ENCODE peak calls at places on chromosome 22, in six cellular contexts. Z is A549, B is adrenal gland, X is lower lobe of right lung, H is H9, U is upper lobe of right lung. Q is an unnamed sample.
A peak's percentile ranks its signal among the peaks of the same experiment; 100 is the strongest.

GRCh38 chr22:19824197-19825015 is 30.3 kb downstream of the GNB1L start:
- DNase-seq in Z (no peak), B (no peak), X (peak; percentile 52), H (no peak), U (peak; percentile 57), Q (no peak)

GRCh38 chr22:35192121-35192918 is 65.0 kb upstream of the HMGXB4 start:
- DNase-seq in Z (no peak), B (no peak), X (no peak), H (no peak), U (no peak), Q (no peak)

GRCh38 chr22:46738961-46739870 is 1.2 kb upstream of the CERK start:
- DNase-seq in Z (peak; percentile 88), B (peak; percentile 81), X (no peak), H (peak; percentile 64), U (no peak), Q (no peak)

GRCh38 chr22:19815093-19815822 is 39.4 kb downstream of the GNB1L start:
- DNase-seq in Z (no peak), B (no peak), X (no peak), H (no peak), U (no peak), Q (no peak)

GRCh38 chr22:50469377-50470305 is 5.2 kb downstream of the SBF1 start:
- DNase-seq in Z (no peak), B (peak; percentile 58), X (peak; percentile 82), H (peak; percentile 84), U (peak; percentile 86), Q (no peak)

GRCh38 chr22:48883211-48883960 is 944.3 kb downstream of the BRD1 start:
- DNase-seq in Z (no peak), B (no peak), X (peak; percentile 33), H (no peak), U (peak; percentile 26), Q (no peak)

GRCh38 chr22:46963672-46964545 is 201.5 kb downstream of the TBC1D22A start:
- DNase-seq in Z (no peak), B (no peak), X (no peak), H (no peak), U (no peak), Q (no peak)

GRCh38 chr22:45262931-45263789 is 21.6 kb upstream of the UPK3A start:
- DNase-seq in Z (no peak), B (peak; percentile 46), X (peak; percentile 61), H (no peak), U (no peak), Q (no peak)

GRCh38 chr22:21443057-21443734 is 24.0 kb upstream of the TMEM191C start:
- DNase-seq in Z (no peak), B (no peak), X (peak; percentile 41), H (peak; percentile 26), U (peak; percentile 40), Q (no peak)

GRCh38 chr22:50314081-50314454 is 6.6 kb upstream of the PLXNB2 start:
- DNase-seq in Z (no peak), B (no peak), X (peak; percentile 46), H (no peak), U (no peak), Q (no peak)

GRCh38 chr22:39405346-39406085 is 5.9 kb downstream of the TAB1 start:
- DNase-seq in Z (no peak), B (no peak), X (no peak), H (no peak), U (no peak), Q (no peak)

GRCh38 chr22:39579909-39580571 is 9.5 kb downstream of the CACNA1I start:
- DNase-seq in Z (no peak), B (no peak), X (no peak), H (no peak), U (no peak), Q (no peak)

GRCh38 chr22:49710746-49711145 is 116.9 kb downstream of the BRD1 start:
- DNase-seq in Z (no peak), B (no peak), X (no peak), H (no peak), U (peak; percentile 47), Q (no peak)

GRCh38 chr22:37753746-37754145 is 54.0 kb upstream of the GCAT start:
- DNase-seq in Z (no peak), B (no peak), X (no peak), H (no peak), U (no peak), Q (no peak)
- H3K4me1 ChIP-seq in Z (peaks cover 62% of the 10 kb centered on the region), B (peaks cover 56% of the 10 kb centered on the region), X (peaks cover 60% of the 10 kb centered on the region), H (no peaks in the 10 kb centered on the region), U (peaks cover 58% of the 10 kb centered on the region), Q (peaks cover 59% of the 10 kb centered on the region)

DNA sequence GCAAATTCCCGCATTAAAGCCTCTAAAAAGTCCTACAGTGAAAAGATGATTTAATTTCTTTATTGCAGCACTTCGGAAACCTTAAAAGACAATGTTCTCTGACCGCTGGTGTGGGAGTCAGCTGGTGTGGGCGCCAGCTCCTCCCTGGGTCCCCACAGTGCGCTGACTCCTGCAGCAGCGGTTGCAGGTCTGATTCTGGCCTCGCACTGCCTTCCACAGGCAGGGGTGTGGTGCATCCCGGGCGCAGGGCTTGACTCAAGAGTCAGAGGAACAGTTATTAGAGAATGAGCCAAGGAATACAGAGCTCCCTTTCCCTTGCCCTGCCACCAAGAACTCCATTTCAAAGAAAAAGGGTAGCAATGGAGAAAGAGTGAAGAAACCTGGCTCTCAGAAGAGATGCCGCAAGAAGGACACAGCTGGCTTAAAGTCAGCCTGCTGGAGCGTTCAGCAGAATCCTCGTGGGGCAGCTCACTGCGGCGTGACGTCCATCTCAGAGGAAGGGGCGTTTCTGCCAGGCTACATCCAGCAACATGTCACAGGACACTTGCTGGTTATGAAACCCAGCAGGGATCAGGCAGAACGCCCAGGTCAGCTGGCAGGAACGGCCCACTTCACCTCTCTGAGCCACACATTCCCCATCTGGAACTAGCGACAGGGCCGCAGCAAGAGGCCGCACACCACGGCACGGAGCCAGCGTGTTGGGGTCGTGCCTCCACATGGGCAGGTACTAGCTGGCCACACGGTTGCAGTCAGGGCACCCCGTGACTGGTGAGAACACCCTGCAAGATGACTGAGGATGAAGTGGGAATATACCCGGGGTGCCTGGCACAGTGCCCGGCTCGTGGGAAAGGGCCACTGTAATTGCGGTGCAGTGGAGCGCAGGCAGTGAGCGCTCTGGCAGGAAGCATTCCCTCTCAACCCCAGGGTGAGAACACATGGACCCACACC is 18.1 kb upstream of the EFCAB6 start:
- DNase-seq in Z (no peak), B (no peak), X (peak; percentile 56), H (no peak), U (peak; percentile 71), Q (peak; percentile 83)
- H3K27ac ChIP-seq in Z (no peak overlapping the region), B (no peak overlapping the region), X (peak overlapping the region; percentile 75), H (no peak overlapping the region), U (peak overlapping the region; percentile 78), Q (peak overlapping the region; percentile 39)

DNA sequence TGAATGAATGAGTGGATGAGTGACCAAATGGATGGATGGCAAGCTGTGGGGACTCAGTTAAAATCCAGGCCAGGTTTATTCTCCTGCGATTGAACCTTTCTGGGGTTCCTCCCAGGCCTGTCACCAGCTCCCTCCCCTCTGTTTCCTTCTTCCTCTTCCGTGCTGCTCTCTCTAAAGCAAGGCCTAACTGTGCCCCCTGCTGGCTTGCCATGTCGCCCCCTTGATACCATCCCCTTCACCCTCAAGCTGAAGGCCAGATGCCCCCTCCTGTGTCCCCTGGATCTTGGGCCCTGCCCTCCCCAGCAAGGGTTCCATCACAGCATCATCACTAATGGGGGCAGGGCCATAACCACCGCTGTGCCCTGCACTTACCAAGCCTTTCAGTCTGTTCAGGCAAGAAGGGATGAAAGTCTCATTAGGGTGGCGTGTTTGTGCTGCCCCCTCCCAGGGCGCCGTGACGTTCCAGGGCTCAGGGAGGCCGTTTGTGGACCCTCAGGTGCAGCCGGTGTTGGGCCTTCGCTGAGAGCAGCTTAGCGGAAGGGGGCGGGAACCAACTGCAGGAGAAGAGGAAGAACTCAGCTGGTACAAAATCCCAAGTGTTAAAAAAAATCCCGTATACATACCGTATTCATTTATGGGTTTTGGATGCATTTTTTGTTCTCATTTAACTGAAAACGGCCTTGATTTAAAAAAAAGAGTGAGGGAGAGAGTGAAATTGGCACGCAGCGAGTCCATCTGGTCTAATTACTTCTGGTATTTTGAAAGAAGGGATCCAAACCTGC is 69.9 kb downstream of the MPPED1 start:
- DNase-seq in Z (no peak), B (no peak), X (no peak), H (no peak), U (no peak), Q (no peak)
- TF ChIP-seq CTCF in Z (no peak), B (no peak), X (no peak), H (peak; percentile 22), U (no peak), Q (no peak)

DNA sequence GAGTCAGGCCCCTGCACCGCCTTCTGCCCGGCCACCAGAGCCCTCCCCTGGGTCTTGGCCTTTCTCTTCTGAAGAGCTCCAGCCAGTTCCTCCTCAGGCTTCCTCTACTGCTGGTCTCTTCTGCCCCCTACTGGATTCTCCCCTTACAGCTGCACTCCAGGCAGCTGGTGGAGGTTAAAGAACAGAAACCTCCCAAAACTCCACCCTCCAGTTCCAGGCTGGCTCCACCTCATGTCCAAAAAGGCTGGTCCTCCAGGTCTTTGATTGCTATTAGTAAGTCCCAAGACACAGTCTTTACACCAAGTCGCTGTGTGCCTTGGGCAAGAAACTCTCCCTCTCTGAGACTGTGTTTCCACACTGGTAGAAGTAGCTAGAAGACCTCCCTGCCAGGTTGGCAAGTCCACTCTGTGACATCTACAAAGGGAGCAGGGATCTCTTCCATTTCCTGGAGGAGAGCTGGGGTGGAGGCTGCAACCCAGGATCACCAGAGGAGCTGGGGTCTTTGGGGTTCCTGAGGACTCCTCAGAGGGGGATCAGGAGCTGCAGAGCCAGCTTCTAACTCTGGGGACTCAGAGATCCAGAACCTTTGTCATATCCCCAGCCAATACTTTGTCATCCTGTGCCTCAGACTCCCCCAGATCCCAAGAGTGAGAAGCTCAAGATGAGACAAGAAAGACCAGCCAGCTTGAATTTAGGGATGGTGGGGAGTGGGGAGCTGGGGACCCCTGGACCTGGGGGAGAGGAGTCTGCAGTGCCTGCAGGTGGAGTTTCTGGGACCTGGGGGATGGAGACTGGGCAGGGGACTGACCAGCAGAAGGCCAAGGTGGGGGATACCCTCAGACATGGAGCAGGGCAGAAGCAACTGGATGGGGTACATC is 3.4 kb upstream of the IGLL5 start:
- DNase-seq in Z (peak; percentile 69), B (peak; percentile 73), X (no peak), H (peak; percentile 84), U (no peak), Q (no peak)
- H3K4me1 ChIP-seq in Z (no peaks in the 10 kb centered on the region), B (no peaks in the 10 kb centered on the region), X (no peaks in the 10 kb centered on the region), H (no peaks in the 10 kb centered on the region), U (no peaks in the 10 kb centered on the region), Q (no peaks in the 10 kb centered on the region)

GRCh38 chr22:22684605-22685561 is 40.5 kb downstream of the GGTLC2 start:
- DNase-seq in Z (no peak), B (peak; percentile 26), X (no peak), H (peak; percentile 67), U (no peak), Q (no peak)

GRCh38 chr22:22691055-22691454 is 46.6 kb downstream of the GGTLC2 start:
- DNase-seq in Z (no peak), B (no peak), X (no peak), H (no peak), U (no peak), Q (no peak)

GRCh38 chr22:22689621-22690345 is 45.4 kb downstream of the GGTLC2 start:
- DNase-seq in Z (no peak), B (no peak), X (no peak), H (no peak), U (no peak), Q (no peak)

GRCh38 chr22:22685586-22685985 is 41.2 kb downstream of the GGTLC2 start:
- DNase-seq in Z (no peak), B (no peak), X (no peak), H (no peak), U (no peak), Q (no peak)

GRCh38 chr22:22687638-22688500 is 43.5 kb downstream of the GGTLC2 start:
- DNase-seq in Z (no peak), B (peak; percentile 73), X (no peak), H (peak; percentile 44), U (no peak), Q (no peak)
- H3K27ac ChIP-seq in Z (no peak overlapping the region), B (no peak overlapping the region), X (no peak overlapping the region), H (no peak overlapping the region), U (no peak overlapping the region), Q (no peak overlapping the region)